ENCODE peak calls at places on chromosomes 13 and 19, in seven cellular contexts. N is GM04503; O is stimulated activated CD8-positive, alpha-beta memory T cell treated with anti-CD3 and anti-CD28 coated beads, Interleukin-2, amount 100 ng/mL, for 1 hour; V is GM04504; L is CD4-positive, CD25-positive, alpha-beta regulatory T cell; K is GM03348; I is mucosa of gallbladder. H is an unnamed sample.

GRCh38 chr13:112959206-112959605 is 9.8 kb upstream of the MCF2L start:
- DNase-seq in N (no peak), O (no peak), V (no peak), L (no peak), K (no peak), I (no peak), H (no peak)

GRCh38 chr13:102951808-102952207 is 106.0 kb downstream of the ERCC5 start:
- DNase-seq in N (no peak), O (no peak), V (no peak), L (no peak), K (no peak), I (no peak), H (no peak)

GRCh38 chr19:55376381-55376933 is at the start of gene TMEM190:
- DNase-seq in N (no peak), O (no peak), V (no peak), L (no peak), K (no peak), I (no peak), H (no peak)

GRCh38 chr19:53422551-53422950 is 9.2 kb upstream of the ZNF761 start:
- DNase-seq in N (no peak), O (no peak), V (no peak), L (no peak), K (no peak), I (no peak), H (no peak)

GRCh38 chr13:52092087-52092486 is 36.8 kb downstream of the NEK5 start:
- DNase-seq in N (no peak), O (no peak), V (no peak), L (no peak), K (no peak), I (no peak), H (no peak)

GRCh38 chr13:36344886-36345437 is 1.2 kb downstream of the SPART start:
- DNase-seq in N (no peak), O (no peak), V (no peak), L (peak), K (no peak), I (peak), H (no peak)

GRCh38 chr13:42384265-42384664 is 112.3 kb downstream of the AKAP11 start:
- DNase-seq in N (no peak), O (no peak), V (no peak), L (no peak), K (no peak), I (no peak), H (no peak)

GRCh38 chr13:94660695-94661324 is 51.5 kb downstream of the SOX21 start:
- DNase-seq in N (no peak), O (no peak), V (no peak), L (no peak), K (peak), I (no peak), H (no peak)

GRCh38 chr13:92317066-92317465 is 909.5 kb upstream of the GPC6 start:
- DNase-seq in N (no peak), O (no peak), V (no peak), L (no peak), K (no peak), I (no peak), H (no peak)

GRCh38 chr19:42185281-42185680 is 32.2 kb downstream of the DEDD2 start:
- DNase-seq in N (no peak), O (no peak), V (no peak), L (no peak), K (peak), I (no peak), H (no peak)

GRCh38 chr13:23763328-23763727 is 125.9 kb downstream of the MIPEP start:
- DNase-seq in N (no peak), O (no peak), V (no peak), L (no peak), K (no peak), I (no peak), H (no peak)

GRCh38 chr13:32272021-32272695 is 43.0 kb downstream of the ZAR1L start:
- DNase-seq in N (no peak), O (no peak), V (no peak), L (no peak), K (no peak), I (no peak), H (no peak)

GRCh38 chr19:34288381-34288780 is 34.0 kb downstream of the GARRE1 start:
- DNase-seq in N (no peak), O (no peak), V (no peak), L (no peak), K (no peak), I (no peak), H (no peak)

GRCh38 chr19:4710281-4710600 is 13.4 kb downstream of the DPP9 start:
- DNase-seq in N (no peak), O (no peak), V (no peak), L (no peak), K (no peak), I (no peak), H (no peak)

GRCh38 chr13:61466280-61466679 is 50.6 kb upstream of the PCDH20 start:
- DNase-seq in N (no peak), O (no peak), V (no peak), L (no peak), K (no peak), I (no peak), H (no peak)

GRCh38 chr19:10923503-10924076 is 4.8 kb downstream of the YIPF2 start:
- DNase-seq in N (no peak), O (no peak), V (no peak), L (no peak), K (no peak), I (no peak), H (no peak)

GRCh38 chr19:38362076-38362945 is 12.1 kb upstream of the PSMD8 start:
- DNase-seq in N (peak), O (peak), V (no peak), L (peak), K (peak), I (peak), H (no peak)

GRCh38 chr13:67148219-67148583 is 81.9 kb downstream of the PCDH9 start:
- DNase-seq in N (peak), O (no peak), V (peak), L (no peak), K (peak), I (no peak), H (no peak)

GRCh38 chr19:48511800-48512503 is at the start of gene LMTK3:
- DNase-seq in N (no peak), O (peak), V (no peak), L (peak), K (no peak), I (no peak), H (no peak)

GRCh38 chr13:113927661-113928581 is 46.0 kb downstream of the C13orf46 start:
- DNase-seq in N (peak), O (no peak), V (peak), L (no peak), K (peak), I (peak), H (peak)

GRCh38 chr19:58346961-58347929 is 6.0 kb downstream of the A1BG start:
- DNase-seq in N (no peak), O (peak), V (peak), L (peak), K (peak), I (peak), H (peak)

GRCh38 chr13:20270163-20270865 is 38.2 kb upstream of the GJB6 start:
- DNase-seq in N (no peak), O (no peak), V (no peak), L (no peak), K (no peak), I (no peak), H (no peak)